ENCODE peak calls at places on chromosomes 1 and 21, in five cellular contexts. A, Q, C, O and K are unnamed samples.

GRCh38 chr21:30829659-30830058 is at the start of gene KRTAP7-1:
- DNase-seq in A (no peak), Q (no peak), C (no peak), O (no peak), K (no peak)

GRCh38 chr1:54287176-54287650 is 87.2 kb downstream of the MRPL37 start:
- DNase-seq in C (peak; percentile 14), A (peak; percentile 38), Q (peak; percentile 25), O (peak; percentile 59), K (peak; percentile 3)

GRCh38 chr21:27776925-27777553 is 810.2 kb upstream of the ADAMTS5 start:
- DNase-seq in Q (no peak), O (no peak), A (peak; percentile 25), C (no peak), K (no peak)

GRCh38 chr1:175045519-175045918 is 22.1 kb upstream of the TNN start:
- DNase-seq in O (no peak), A (no peak), Q (no peak), C (no peak), K (no peak)

GRCh38 chr1:178311164-178311563 is 185.6 kb downstream of the CLEC20A start:
- DNase-seq in C (no peak), A (no peak), O (no peak), Q (no peak), K (no peak)

GRCh38 chr1:33361553-33362262 is 40.8 kb upstream of the A3GALT2 start:
- DNase-seq in C (no peak), Q (no peak), O (no peak), A (peak; percentile 37), K (no peak)

GRCh38 chr1:46471885-46472502 is 17.6 kb upstream of the DMBX1 start:
- DNase-seq in C (no peak), Q (no peak), A (no peak), O (no peak), K (no peak)

GRCh38 chr1:9078035-9078948 is 8.9 kb upstream of the SLC2A5 start:
- DNase-seq in A (peak; percentile 99), Q (no peak), O (peak; percentile 45), C (no peak), K (no peak)